ENCODE peak calls at places on chromosomes 16 and 17, in seven cellular contexts. F, G, K, S, V, L and X are unnamed samples.

GRCh38 chr17:20992987-20993862 is 49.6 kb downstream of the USP22 start:
- DNase-seq in F (peak), G (peak), K (peak), S (peak), V (peak), L (peak), X (peak)

GRCh38 chr17:57881783-57882291 is 32.0 kb upstream of the MRPS23 start:
- DNase-seq in F (no peak), G (no peak), K (peak), S (no peak), V (no peak), L (no peak), X (no peak)

GRCh38 chr17:29958947-29959657 is 17.7 kb downstream of the EFCAB5 start:
- DNase-seq in F (no peak), G (no peak), K (no peak), S (no peak), V (no peak), L (no peak), X (no peak)

GRCh38 chr16:51152691-51153261 is 1.7 kb upstream of the SALL1 start:
- DNase-seq in F (no peak), G (no peak), K (no peak), S (no peak), V (no peak), L (no peak), X (no peak)

GRCh38 chr17:82876602-82877391 is 37.0 kb upstream of the ZNF750 start:
- DNase-seq in F (no peak), G (no peak), K (peak), S (no peak), V (no peak), L (no peak), X (no peak)

GRCh38 chr17:65323055-65323454 is 185.9 kb downstream of the RGS9 start:
- DNase-seq in F (no peak), G (no peak), K (no peak), S (no peak), V (no peak), L (no peak), X (no peak)

GRCh38 chr17:80297996-80298560 is 37.4 kb downstream of the RNF213 start:
- DNase-seq in F (no peak), G (no peak), K (no peak), S (no peak), V (no peak), L (no peak), X (no peak)

GRCh38 chr17:42541041-42541833 is 5.2 kb downstream of the NAGLU start:
- DNase-seq in F (no peak), G (no peak), K (peak), S (no peak), V (no peak), L (peak), X (no peak)

GRCh38 chr17:35243459-35244204 is 760 bp downstream of the SLFN5 start:
- DNase-seq in F (no peak), G (no peak), K (peak), S (peak), V (peak), L (peak), X (peak)

GRCh38 chr16:9185396-9185795 is 94.0 kb downstream of the HAPSTR1 start:
- DNase-seq in F (no peak), G (no peak), K (no peak), S (no peak), V (no peak), L (no peak), X (no peak)

GRCh38 chr17:67003231-67003630 is 38.7 kb downstream of the CACNG4 start:
- DNase-seq in F (no peak), G (no peak), K (no peak), S (no peak), V (no peak), L (no peak), X (no peak)